ENCODE peak calls at places on chromosomes 6 and 20, in four cellular contexts. One of them, this sample, is unnamed.

GRCh38 chr6:85449388-85449817 is 480 bp upstream of the NT5E start:
- DNase-seq in CD8-positive, alpha-beta memory T cell: peak
- DNase-seq in upper lobe of right lung: no peak
- DNase-seq in substantia nigra: no peak
- DNase-seq in this sample: no peak

GRCh38 chr6:169961772-169962561 is 210.5 kb downstream of the ERMARD start:
- DNase-seq in substantia nigra: peak
- DNase-seq in CD8-positive, alpha-beta memory T cell: peak
- DNase-seq in upper lobe of right lung: peak
- DNase-seq in this sample: peak

GRCh38 chr6:111980979-111981378 is 72.9 kb upstream of the CCN6 start:
- DNase-seq in substantia nigra: no peak
- DNase-seq in CD8-positive, alpha-beta memory T cell: no peak
- DNase-seq in upper lobe of right lung: no peak
- DNase-seq in this sample: no peak

GRCh38 chr6:119575721-119576120 is 226.2 kb upstream of the MAN1A1 start:
- DNase-seq in upper lobe of right lung: no peak
- DNase-seq in substantia nigra: no peak
- DNase-seq in CD8-positive, alpha-beta memory T cell: no peak
- DNase-seq in this sample: no peak

GRCh38 chr20:36632487-36633284 is 13.3 kb downstream of the SLA2 start:
- DNase-seq in upper lobe of right lung: no peak
- DNase-seq in CD8-positive, alpha-beta memory T cell: no peak
- DNase-seq in substantia nigra: no peak
- DNase-seq in this sample: no peak

GRCh38 chr6:31125586-31126363 is 5.5 kb upstream of the CDSN start:
- DNase-seq in upper lobe of right lung: no peak
- DNase-seq in CD8-positive, alpha-beta memory T cell: no peak
- DNase-seq in substantia nigra: no peak
- DNase-seq in this sample: no peak

GRCh38 chr6:91127752-91128151 is 540.9 kb upstream of the MAP3K7 start:
- DNase-seq in substantia nigra: no peak
- DNase-seq in upper lobe of right lung: no peak
- DNase-seq in CD8-positive, alpha-beta memory T cell: no peak
- DNase-seq in this sample: no peak

GRCh38 chr6:1662532-1662931 is 52.8 kb downstream of the FOXC1 start:
- DNase-seq in upper lobe of right lung: no peak
- DNase-seq in CD8-positive, alpha-beta memory T cell: no peak
- DNase-seq in substantia nigra: no peak
- DNase-seq in this sample: no peak

GRCh38 chr6:158068893-158069799 is 87.5 kb downstream of the SYNJ2 start:
- DNase-seq in upper lobe of right lung: peak
- DNase-seq in substantia nigra: no peak
- DNase-seq in CD8-positive, alpha-beta memory T cell: no peak
- DNase-seq in this sample: no peak

GRCh38 chr6:149560736-149561135 is 5.4 kb upstream of the GINM1 start:
- DNase-seq in substantia nigra: no peak
- DNase-seq in CD8-positive, alpha-beta memory T cell: no peak
- DNase-seq in upper lobe of right lung: no peak
- DNase-seq in this sample: no peak

GRCh38 chr6:52416629-52417151 is 3.5 kb upstream of the EFHC1 start:
- DNase-seq in CD8-positive, alpha-beta memory T cell: peak
- DNase-seq in substantia nigra: no peak
- DNase-seq in upper lobe of right lung: no peak
- DNase-seq in this sample: no peak

GRCh38 chr20:36575066-36575743 is 1.8 kb downstream of the TGIF2 start:
- DNase-seq in substantia nigra: peak
- DNase-seq in upper lobe of right lung: peak
- DNase-seq in CD8-positive, alpha-beta memory T cell: peak
- DNase-seq in this sample: peak

GRCh38 chr6:71403422-71404134 is 115.0 kb downstream of the OGFRL1 start:
- DNase-seq in upper lobe of right lung: no peak
- DNase-seq in CD8-positive, alpha-beta memory T cell: no peak
- DNase-seq in substantia nigra: no peak
- DNase-seq in this sample: no peak
- H3K27ac ChIP-seq in upper lobe of right lung: peak
- H3K27ac ChIP-seq in CD8-positive, alpha-beta memory T cell: no peak
- H3K27ac ChIP-seq in substantia nigra: no peak
- H3K27ac ChIP-seq in this sample: no peak

DNA sequence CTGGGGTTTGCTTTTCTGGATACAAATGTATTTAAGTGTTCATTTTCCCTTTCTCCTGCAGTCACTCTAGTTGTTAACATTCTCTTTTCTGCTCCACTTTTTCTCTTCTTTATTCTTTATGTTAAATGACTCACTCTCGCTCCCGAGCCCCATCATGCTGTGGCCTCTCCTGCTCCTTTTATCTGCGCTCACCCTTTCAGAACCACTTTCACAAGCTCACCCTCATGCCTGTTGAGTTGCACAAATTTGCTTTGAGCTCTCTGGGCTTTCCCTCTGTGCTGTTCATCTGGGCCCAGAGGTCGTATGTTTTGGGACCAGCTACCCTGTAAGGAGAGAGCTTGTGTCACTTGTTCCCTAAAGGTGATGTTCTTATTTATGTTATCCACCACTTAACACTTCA is 98.1 kb upstream of the ASCC3 start:
- DNase-seq in upper lobe of right lung: no peak
- DNase-seq in CD8-positive, alpha-beta memory T cell: no peak
- DNase-seq in substantia nigra: no peak
- DNase-seq in this sample: no peak
- H3K27ac ChIP-seq in upper lobe of right lung: no peak
- H3K27ac ChIP-seq in CD8-positive, alpha-beta memory T cell: no peak
- H3K27ac ChIP-seq in substantia nigra: no peak
- H3K27ac ChIP-seq in this sample: no peak

DNA sequence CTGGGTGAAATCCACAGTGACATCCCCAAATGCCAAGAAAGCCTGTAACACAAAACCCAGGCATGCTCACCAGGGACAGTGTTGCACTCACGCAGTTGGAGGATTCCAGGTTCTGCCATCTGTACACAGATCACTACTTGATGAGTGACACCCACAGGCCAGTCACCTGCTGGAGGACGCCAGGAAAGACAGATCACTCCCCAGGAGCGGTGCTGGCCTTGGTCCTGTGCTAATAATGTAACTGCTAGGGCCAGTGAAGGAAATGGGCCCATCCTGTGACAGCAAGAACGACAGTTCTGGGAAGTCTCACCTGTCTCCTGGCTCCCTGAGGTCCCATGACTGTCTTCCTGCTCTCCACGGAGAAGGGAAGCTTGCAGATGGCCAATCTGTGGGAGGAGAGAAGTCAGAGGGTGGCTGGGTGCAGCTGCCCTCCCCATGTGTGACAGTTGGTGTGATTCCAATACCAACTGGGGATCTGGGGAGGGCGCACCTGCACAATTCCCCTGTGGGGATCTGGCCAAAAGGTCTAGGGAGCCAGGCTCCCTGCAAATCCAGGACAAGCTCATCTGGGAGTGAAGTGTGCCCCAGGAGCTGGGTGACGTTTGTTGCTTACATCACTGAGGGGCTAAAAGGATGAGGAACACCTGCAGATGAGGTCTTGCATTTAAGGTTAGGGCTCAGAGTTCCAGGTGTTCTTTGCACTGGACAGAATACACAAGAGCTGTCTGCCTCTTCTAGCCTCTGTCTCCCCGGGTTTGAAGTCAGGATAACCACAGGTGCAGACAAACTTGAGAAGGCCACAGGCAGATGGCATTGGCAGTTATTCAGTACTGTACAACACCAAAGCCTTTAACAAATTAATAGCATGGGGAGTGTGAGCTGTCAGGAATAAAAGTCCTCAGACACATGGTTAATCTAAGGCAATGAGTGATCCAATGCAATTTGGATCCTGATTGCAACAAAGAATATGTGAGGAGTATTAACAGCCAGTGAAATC is 10.3 kb downstream of the ZNF337 start:
- DNase-seq in CD8-positive, alpha-beta memory T cell: no peak
- DNase-seq in upper lobe of right lung: no peak
- DNase-seq in substantia nigra: no peak
- DNase-seq in this sample: no peak
- H3K27ac ChIP-seq in CD8-positive, alpha-beta memory T cell: no peak
- H3K27ac ChIP-seq in upper lobe of right lung: no peak
- H3K27ac ChIP-seq in substantia nigra: no peak
- H3K27ac ChIP-seq in this sample: no peak

GRCh38 chr20:19996970-19997369 is 20.2 kb upstream of the NAA20 start:
- DNase-seq in upper lobe of right lung: no peak
- DNase-seq in substantia nigra: no peak
- DNase-seq in CD8-positive, alpha-beta memory T cell: no peak
- DNase-seq in this sample: no peak
- H3K27ac ChIP-seq in upper lobe of right lung: peak
- H3K27ac ChIP-seq in substantia nigra: peak
- H3K27ac ChIP-seq in CD8-positive, alpha-beta memory T cell: no peak
- H3K27ac ChIP-seq in this sample: no peak

GRCh38 chr6:148367418-148368024 is 24.9 kb downstream of the SASH1 start:
- DNase-seq in substantia nigra: no peak
- DNase-seq in upper lobe of right lung: no peak
- DNase-seq in CD8-positive, alpha-beta memory T cell: no peak
- DNase-seq in this sample: peak
- H3K27ac ChIP-seq in substantia nigra: peak
- H3K27ac ChIP-seq in upper lobe of right lung: peak
- H3K27ac ChIP-seq in CD8-positive, alpha-beta memory T cell: no peak
- H3K27ac ChIP-seq in this sample: peak

GRCh38 chr20:23142162-23143050 is 56.3 kb upstream of the CD93 start:
- DNase-seq in upper lobe of right lung: peak
- DNase-seq in CD8-positive, alpha-beta memory T cell: no peak
- DNase-seq in substantia nigra: no peak
- DNase-seq in this sample: peak
- H3K27ac ChIP-seq in upper lobe of right lung: peak
- H3K27ac ChIP-seq in CD8-positive, alpha-beta memory T cell: peak
- H3K27ac ChIP-seq in substantia nigra: no peak
- H3K27ac ChIP-seq in this sample: peak

DNA sequence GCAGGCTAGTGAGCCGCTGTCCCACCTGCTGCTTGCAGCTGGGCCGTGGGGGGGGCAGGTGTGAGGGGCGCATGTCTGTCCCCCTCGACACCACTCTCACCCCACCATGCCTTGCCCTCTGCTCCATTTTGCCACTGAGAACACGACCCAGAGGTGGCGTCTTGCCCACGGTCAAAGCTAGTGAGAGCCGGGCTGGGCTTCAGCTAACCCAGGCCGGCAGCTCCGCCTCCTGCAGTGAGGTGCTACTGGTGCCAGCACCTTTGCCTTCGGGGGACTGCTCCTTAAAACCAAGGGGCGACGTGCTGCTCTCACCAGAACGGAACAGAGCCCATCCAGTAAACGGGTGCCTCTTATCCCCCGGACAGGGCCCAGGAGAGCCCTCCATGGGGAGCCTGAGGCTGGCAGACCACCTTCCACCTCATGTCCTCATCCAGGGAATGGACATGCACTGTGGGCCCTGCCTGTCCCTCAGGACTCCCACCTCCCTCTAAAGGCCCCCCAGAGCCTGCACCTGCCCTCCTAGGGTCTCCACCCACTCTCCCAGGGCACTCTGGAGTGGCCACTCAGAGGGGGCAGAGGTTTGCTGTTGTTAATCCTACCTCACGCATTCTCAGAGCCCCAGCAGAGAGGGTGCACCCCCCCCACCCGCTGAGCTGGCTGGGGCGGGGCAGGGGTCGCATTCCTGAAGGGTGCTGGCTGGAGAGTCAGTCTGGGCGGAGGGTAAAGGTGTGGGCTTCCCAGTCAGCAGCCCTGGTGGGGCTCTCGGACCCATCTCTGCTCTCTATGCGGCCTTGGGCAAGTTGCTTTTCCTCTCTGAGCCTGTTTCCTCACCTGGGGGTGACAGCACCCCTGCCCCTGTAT is 2.9 kb downstream of the RBBP8NL start:
- DNase-seq in upper lobe of right lung: no peak
- DNase-seq in CD8-positive, alpha-beta memory T cell: no peak
- DNase-seq in substantia nigra: no peak
- DNase-seq in this sample: no peak
- H3K27ac ChIP-seq in upper lobe of right lung: no peak
- H3K27ac ChIP-seq in CD8-positive, alpha-beta memory T cell: no peak
- H3K27ac ChIP-seq in substantia nigra: no peak
- H3K27ac ChIP-seq in this sample: no peak

This sample was measured in right lobe of liver.